ENCODE peak calls at places on chromosomes 7 and 10, in nine cellular contexts. One of them, this sample, is unnamed.

GRCh38 chr7:29106128-29106988 is 40.0 kb downstream of the CPVL start:
- DNase-seq in GM13976: peak; percentile 23
- DNase-seq in fibroblast of pulmonary artery: peak; percentile 82
- DNase-seq in psoas muscle: no peak
- DNase-seq in foreskin keratinocyte: peak; percentile 63
- DNase-seq in ovary: peak; percentile 15
- DNase-seq in dorsolateral prefrontal cortex: no peak
- DNase-seq in H1: no peak
- DNase-seq in right lobe of liver: no peak
- DNase-seq in this sample: no peak

GRCh38 chr7:25856056-25856780 is 295.8 kb upstream of the NFE2L3 start:
- DNase-seq in GM13976: no peak
- DNase-seq in fibroblast of pulmonary artery: no peak
- DNase-seq in psoas muscle: no peak
- DNase-seq in foreskin keratinocyte: peak; percentile 42
- DNase-seq in ovary: no peak
- DNase-seq in dorsolateral prefrontal cortex: no peak
- DNase-seq in H1: no peak
- DNase-seq in right lobe of liver: no peak
- DNase-seq in this sample: no peak

GRCh38 chr7:5437987-5438386 is 14.4 kb upstream of the TNRC18 start:
- DNase-seq in GM13976: no peak
- DNase-seq in fibroblast of pulmonary artery: no peak
- DNase-seq in psoas muscle: no peak
- DNase-seq in foreskin keratinocyte: no peak
- DNase-seq in ovary: no peak
- DNase-seq in dorsolateral prefrontal cortex: no peak
- DNase-seq in H1: no peak
- DNase-seq in right lobe of liver: no peak
- DNase-seq in this sample: no peak

GRCh38 chr7:23105086-23105643 is 420 bp upstream of the KLHL7 start:
- DNase-seq in GM13976: peak; percentile 28
- DNase-seq in fibroblast of pulmonary artery: no peak
- DNase-seq in psoas muscle: no peak
- DNase-seq in foreskin keratinocyte: no peak
- DNase-seq in ovary: no peak
- DNase-seq in dorsolateral prefrontal cortex: no peak
- DNase-seq in H1: no peak
- DNase-seq in right lobe of liver: no peak
- DNase-seq in this sample: no peak

GRCh38 chr7:8161398-8161828 is 100.6 kb downstream of the ICA1 start:
- DNase-seq in GM13976: no peak
- DNase-seq in fibroblast of pulmonary artery: no peak
- DNase-seq in psoas muscle: no peak
- DNase-seq in foreskin keratinocyte: no peak
- DNase-seq in ovary: no peak
- DNase-seq in dorsolateral prefrontal cortex: no peak
- DNase-seq in H1: no peak
- DNase-seq in right lobe of liver: no peak
- DNase-seq in this sample: no peak

GRCh38 chr10:33376976-33377657 is 42.6 kb upstream of the NRP1 start:
- DNase-seq in GM13976: no peak
- DNase-seq in fibroblast of pulmonary artery: peak; percentile 71
- DNase-seq in psoas muscle: no peak
- DNase-seq in foreskin keratinocyte: peak; percentile 74
- DNase-seq in ovary: no peak
- DNase-seq in dorsolateral prefrontal cortex: no peak
- DNase-seq in H1: no peak
- DNase-seq in right lobe of liver: no peak
- DNase-seq in this sample: no peak

GRCh38 chr10:125691160-125691981 is 8.4 kb upstream of the TEX36 start:
- DNase-seq in GM13976: no peak
- DNase-seq in fibroblast of pulmonary artery: no peak
- DNase-seq in psoas muscle: no peak
- DNase-seq in foreskin keratinocyte: no peak
- DNase-seq in ovary: no peak
- DNase-seq in dorsolateral prefrontal cortex: no peak
- DNase-seq in H1: no peak
- DNase-seq in right lobe of liver: no peak
- DNase-seq in this sample: peak; percentile 95

GRCh38 chr10:29715296-29715695 is 80.5 kb upstream of the SVIL start:
- DNase-seq in GM13976: no peak
- DNase-seq in fibroblast of pulmonary artery: no peak
- DNase-seq in psoas muscle: no peak
- DNase-seq in foreskin keratinocyte: no peak
- DNase-seq in ovary: no peak
- DNase-seq in dorsolateral prefrontal cortex: no peak
- DNase-seq in H1: no peak
- DNase-seq in right lobe of liver: no peak
- DNase-seq in this sample: no peak

GRCh38 chr7:28405662-28406061 is 6.7 kb upstream of the CREB5 start:
- DNase-seq in GM13976: no peak
- DNase-seq in fibroblast of pulmonary artery: peak; percentile 98
- DNase-seq in psoas muscle: peak; percentile 64
- DNase-seq in foreskin keratinocyte: peak; percentile 83
- DNase-seq in ovary: no peak
- DNase-seq in dorsolateral prefrontal cortex: no peak
- DNase-seq in H1: no peak
- DNase-seq in right lobe of liver: no peak
- DNase-seq in this sample: no peak

GRCh38 chr7:20280475-20281351 is 50.0 kb upstream of the ITGB8 start:
- DNase-seq in GM13976: no peak
- DNase-seq in fibroblast of pulmonary artery: peak; percentile 79
- DNase-seq in psoas muscle: no peak
- DNase-seq in foreskin keratinocyte: peak; percentile 65
- DNase-seq in ovary: no peak
- DNase-seq in dorsolateral prefrontal cortex: no peak
- DNase-seq in H1: no peak
- DNase-seq in right lobe of liver: no peak
- DNase-seq in this sample: no peak

GRCh38 chr7:44460325-44460724 is 30.1 kb downstream of the NUDCD3 start:
- DNase-seq in GM13976: peak; percentile 53
- DNase-seq in fibroblast of pulmonary artery: no peak
- DNase-seq in psoas muscle: no peak
- DNase-seq in foreskin keratinocyte: no peak
- DNase-seq in ovary: no peak
- DNase-seq in dorsolateral prefrontal cortex: no peak
- DNase-seq in H1: no peak
- DNase-seq in right lobe of liver: no peak
- DNase-seq in this sample: no peak

GRCh38 chr10:121025731-121026130 is 174.6 kb downstream of the WDR11 start:
- DNase-seq in GM13976: no peak
- DNase-seq in fibroblast of pulmonary artery: no peak
- DNase-seq in psoas muscle: no peak
- DNase-seq in foreskin keratinocyte: no peak
- DNase-seq in ovary: no peak
- DNase-seq in dorsolateral prefrontal cortex: no peak
- DNase-seq in H1: no peak
- DNase-seq in right lobe of liver: no peak
- DNase-seq in this sample: no peak

GRCh38 chr10:117004627-117005453 is at the start of gene SHTN1:
- DNase-seq in GM13976: peak; percentile 45
- DNase-seq in fibroblast of pulmonary artery: peak; percentile 46
- DNase-seq in psoas muscle: peak; percentile 67
- DNase-seq in foreskin keratinocyte: peak; percentile 60
- DNase-seq in ovary: peak; percentile 78
- DNase-seq in dorsolateral prefrontal cortex: peak; percentile 70
- DNase-seq in H1: peak; percentile 78
- DNase-seq in right lobe of liver: peak; percentile 90
- DNase-seq in this sample: peak; percentile 21

GRCh38 chr7:39272111-39272510 is 294.1 kb upstream of the YAE1 start:
- DNase-seq in GM13976: no peak
- DNase-seq in fibroblast of pulmonary artery: no peak
- DNase-seq in psoas muscle: no peak
- DNase-seq in foreskin keratinocyte: no peak
- DNase-seq in ovary: no peak
- DNase-seq in dorsolateral prefrontal cortex: no peak
- DNase-seq in H1: no peak
- DNase-seq in right lobe of liver: no peak
- DNase-seq in this sample: no peak

DNA sequence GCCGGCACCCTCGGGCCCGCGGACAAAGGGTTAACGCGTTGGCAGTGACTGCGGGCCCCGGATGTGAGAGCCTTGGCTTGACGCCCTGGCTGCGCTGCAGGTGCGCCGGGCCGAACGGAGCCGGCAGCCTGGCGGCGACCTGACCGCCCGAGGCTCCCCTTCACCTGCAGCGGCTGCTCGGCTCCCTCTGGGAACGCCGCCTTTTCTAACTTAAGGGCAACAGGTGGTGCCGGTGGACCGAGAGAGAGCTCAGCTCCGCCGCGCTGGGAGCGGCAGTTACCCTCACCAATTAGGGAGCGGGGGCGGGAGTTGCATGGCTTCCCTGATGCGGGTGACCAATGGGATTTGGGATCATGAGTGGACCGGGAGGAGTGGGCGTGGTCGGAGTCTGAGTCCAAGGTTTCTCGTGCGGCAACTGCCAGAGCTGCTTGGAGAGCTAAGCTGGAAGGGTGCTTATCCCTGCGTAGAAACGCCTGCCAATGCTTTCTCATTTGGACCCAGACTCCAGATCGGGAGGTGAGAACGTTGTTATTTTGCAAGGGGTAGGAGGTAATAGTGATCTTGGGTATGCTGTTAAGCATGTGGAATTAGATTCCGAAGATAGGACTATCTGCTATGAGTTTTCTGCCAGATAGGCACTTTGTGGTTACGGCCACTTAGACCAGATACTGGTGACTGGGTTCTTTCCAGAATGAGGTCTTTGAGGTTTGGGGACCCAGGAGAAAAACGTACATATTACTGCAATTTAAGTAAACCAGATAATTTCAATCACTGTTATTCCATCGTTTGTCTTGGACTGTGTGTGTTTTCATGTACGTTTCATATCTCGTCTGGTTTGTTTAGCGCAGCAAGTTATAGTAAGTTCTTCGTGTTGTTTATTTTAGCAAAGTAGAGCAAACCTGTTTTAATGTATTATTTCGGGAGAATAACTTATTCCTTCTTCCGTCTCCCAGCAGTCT is at the start of gene ARL4A:
- DNase-seq in GM13976: peak; percentile 80
- DNase-seq in fibroblast of pulmonary artery: peak; percentile 99
- DNase-seq in psoas muscle: peak; percentile 98
- DNase-seq in foreskin keratinocyte: peak; percentile 96
- DNase-seq in ovary: peak; percentile 94
- DNase-seq in dorsolateral prefrontal cortex: peak; percentile 99
- DNase-seq in H1: peak; percentile 98
- DNase-seq in right lobe of liver: peak; percentile 99
- DNase-seq in this sample: peak; percentile 87
- TF ChIP-seq CTCF in GM13976: peak; percentile 54
- TF ChIP-seq CTCF in fibroblast of pulmonary artery: peak; percentile 36
- TF ChIP-seq CTCF in psoas muscle: peak; percentile 11
- TF ChIP-seq CTCF in foreskin keratinocyte: peak; percentile 97
- TF ChIP-seq CTCF in ovary: no peak
- TF ChIP-seq CTCF in dorsolateral prefrontal cortex: peak; percentile 59
- TF ChIP-seq CTCF in H1: peak; percentile 55
- TF ChIP-seq CTCF in right lobe of liver: peak; percentile 37
- TF ChIP-seq CTCF in this sample: peak; percentile 44

GRCh38 chr10:97179731-97180366 is 5.9 kb downstream of the SLIT1 start:
- DNase-seq in GM13976: no peak
- DNase-seq in fibroblast of pulmonary artery: no peak
- DNase-seq in psoas muscle: no peak
- DNase-seq in foreskin keratinocyte: no peak
- DNase-seq in ovary: no peak
- DNase-seq in dorsolateral prefrontal cortex: no peak
- DNase-seq in H1: peak; percentile 87
- DNase-seq in right lobe of liver: no peak
- DNase-seq in this sample: no peak
- TF ChIP-seq CTCF in GM13976: no peak
- TF ChIP-seq CTCF in fibroblast of pulmonary artery: no peak
- TF ChIP-seq CTCF in psoas muscle: no peak
- TF ChIP-seq CTCF in foreskin keratinocyte: peak; percentile 41
- TF ChIP-seq CTCF in ovary: no peak
- TF ChIP-seq CTCF in dorsolateral prefrontal cortex: peak; percentile 23
- TF ChIP-seq CTCF in H1: peak; percentile 84
- TF ChIP-seq CTCF in right lobe of liver: no peak
- TF ChIP-seq CTCF in this sample: no peak

DNA sequence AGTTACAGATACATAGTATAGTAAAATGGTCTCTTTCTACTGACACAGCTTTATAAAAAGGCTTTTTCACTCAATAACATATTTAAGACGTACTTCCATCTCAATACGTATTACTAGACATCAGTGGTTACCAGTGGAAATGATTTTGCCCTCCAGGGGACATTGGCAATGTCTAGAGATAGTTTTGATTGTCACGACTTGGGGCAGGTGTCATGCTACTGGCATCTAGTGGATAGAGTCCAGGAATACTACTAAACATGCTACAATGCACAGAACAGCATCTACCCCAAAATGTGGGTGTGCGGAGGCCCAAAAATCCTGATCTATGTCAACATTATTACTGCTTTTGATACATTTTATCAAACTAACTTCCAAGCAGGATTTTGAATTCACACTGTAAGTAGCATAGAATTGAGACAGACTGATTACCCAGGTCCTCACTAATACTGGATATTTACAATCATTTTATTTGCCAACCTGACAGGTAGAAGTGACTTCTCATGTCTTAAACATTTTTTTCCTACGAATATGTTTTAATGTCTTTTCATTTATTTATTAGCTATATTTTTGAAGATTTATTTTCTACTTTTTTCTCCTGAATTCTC is 53.8 kb downstream of the HGF start:
- DNase-seq in GM13976: no peak
- DNase-seq in fibroblast of pulmonary artery: peak; percentile 72
- DNase-seq in psoas muscle: no peak
- DNase-seq in foreskin keratinocyte: peak; percentile 42
- DNase-seq in ovary: no peak
- DNase-seq in dorsolateral prefrontal cortex: no peak
- DNase-seq in H1: no peak
- DNase-seq in right lobe of liver: no peak
- DNase-seq in this sample: no peak
- TF ChIP-seq CTCF in GM13976: no peak
- TF ChIP-seq CTCF in fibroblast of pulmonary artery: peak; percentile 49
- TF ChIP-seq CTCF in psoas muscle: no peak
- TF ChIP-seq CTCF in foreskin keratinocyte: peak; percentile 77
- TF ChIP-seq CTCF in ovary: no peak
- TF ChIP-seq CTCF in dorsolateral prefrontal cortex: peak; percentile 26
- TF ChIP-seq CTCF in H1: peak; percentile 57
- TF ChIP-seq CTCF in right lobe of liver: no peak
- TF ChIP-seq CTCF in this sample: peak; percentile 55

GRCh38 chr7:46390042-46390441 is 469.0 kb upstream of the IGFBP3 start:
- DNase-seq in GM13976: no peak
- DNase-seq in fibroblast of pulmonary artery: no peak
- DNase-seq in psoas muscle: no peak
- DNase-seq in foreskin keratinocyte: no peak
- DNase-seq in ovary: no peak
- DNase-seq in dorsolateral prefrontal cortex: no peak
- DNase-seq in H1: no peak
- DNase-seq in right lobe of liver: no peak
- DNase-seq in this sample: no peak
- TF ChIP-seq CTCF in GM13976: no peak
- TF ChIP-seq CTCF in fibroblast of pulmonary artery: peak; percentile 3
- TF ChIP-seq CTCF in psoas muscle: no peak
- TF ChIP-seq CTCF in foreskin keratinocyte: peak; percentile 31
- TF ChIP-seq CTCF in ovary: no peak
- TF ChIP-seq CTCF in dorsolateral prefrontal cortex: no peak
- TF ChIP-seq CTCF in H1: no peak
- TF ChIP-seq CTCF in right lobe of liver: no peak
- TF ChIP-seq CTCF in this sample: peak; percentile 10

This sample was measured in kidney epithelial cell.